ENCODE peak calls at places on chromosome 12, in ten cellular contexts. N, Z, C, F, U, A, S, W, J and L are unnamed samples.

GRCh38 chr12:53207042-53207441 is at the start of gene ITGB7:
- DNase-seq in N (no peak), Z (no peak), C (no peak), F (peak), U (no peak), A (peak), S (no peak), W (peak), J (no peak), L (no peak)

GRCh38 chr12:109302358-109302757 is 6.7 kb downstream of the FOXN4 start:
- DNase-seq in N (peak), Z (no peak), C (peak), F (no peak), U (no peak), A (no peak), S (no peak), W (no peak), J (no peak), L (no peak)

GRCh38 chr12:2136901-2137300 is 84.1 kb downstream of the CACNA1C start:
- DNase-seq in N (no peak), Z (no peak), C (no peak), F (no peak), U (no peak), A (no peak), S (no peak), W (no peak), J (no peak), L (no peak)

GRCh38 chr12:114711689-114712152 is 27.7 kb upstream of the TBX3 start:
- DNase-seq in N (no peak), Z (no peak), C (no peak), F (no peak), U (no peak), A (no peak), S (no peak), W (no peak), J (no peak), L (no peak)

GRCh38 chr12:8078400-8078799 is 3.7 kb upstream of the NECAP1 start:
- DNase-seq in N (peak), Z (no peak), C (no peak), F (peak), U (no peak), A (no peak), S (peak), W (peak), J (peak), L (peak)

GRCh38 chr12:47100146-47100545 is 20.4 kb upstream of the AMIGO2 start:
- DNase-seq in N (no peak), Z (no peak), C (no peak), F (no peak), U (no peak), A (no peak), S (no peak), W (no peak), J (no peak), L (no peak)

GRCh38 chr12:26938660-26939185 is 453 bp downstream of the FGFR1OP2 start:
- DNase-seq in N (peak), Z (no peak), C (peak), F (peak), U (peak), A (no peak), S (no peak), W (no peak), J (no peak), L (peak)

GRCh38 chr12:126936181-126936851 is 1330.7 kb upstream of the TMEM132C start:
- DNase-seq in N (no peak), Z (no peak), C (no peak), F (no peak), U (no peak), A (peak), S (no peak), W (no peak), J (no peak), L (no peak)

GRCh38 chr12:71768900-71769299 is 14.2 kb downstream of the RAB21 start:
- DNase-seq in N (no peak), Z (no peak), C (no peak), F (no peak), U (no peak), A (no peak), S (no peak), W (no peak), J (no peak), L (no peak)

GRCh38 chr12:5259523-5259922 is 172.4 kb upstream of the NTF3 start:
- DNase-seq in N (no peak), Z (no peak), C (no peak), F (no peak), U (no peak), A (no peak), S (no peak), W (no peak), J (no peak), L (no peak)

GRCh38 chr12:125017801-125018200 is 24.4 kb downstream of the BRI3BP start:
- DNase-seq in N (no peak), Z (no peak), C (no peak), F (no peak), U (no peak), A (no peak), S (no peak), W (no peak), J (no peak), L (no peak)

GRCh38 chr12:32947203-32947795 is 50.7 kb upstream of the PKP2 start:
- DNase-seq in N (peak), Z (peak), C (peak), F (no peak), U (no peak), A (no peak), S (no peak), W (no peak), J (peak), L (peak)

GRCh38 chr12:129821964-129822363 is 81.9 kb downstream of the TMEM132D start:
- DNase-seq in N (no peak), Z (no peak), C (no peak), F (no peak), U (no peak), A (no peak), S (no peak), W (no peak), J (no peak), L (no peak)

GRCh38 chr12:88185988-88186387 is 43.9 kb downstream of the TMTC3 start:
- DNase-seq in N (no peak), Z (peak), C (no peak), F (no peak), U (no peak), A (no peak), S (no peak), W (no peak), J (peak), L (no peak)

GRCh38 chr12:49741882-49742620 is 694 bp downstream of the TMBIM6 start:
- DNase-seq in N (peak), Z (peak), C (no peak), F (peak), U (peak), A (peak), S (peak), W (peak), J (peak), L (peak)

GRCh38 chr12:915090-915489 is 34.4 kb downstream of the RAD52 start:
- DNase-seq in N (no peak), Z (no peak), C (no peak), F (peak), U (no peak), A (no peak), S (peak), W (no peak), J (no peak), L (no peak)